ENCODE peak calls at places on chromosomes 5 and 9, in ten cellular contexts. D is NB4, C is endothelial cell of umbilical vein, B is A549, I is SK-N-SH, Z is WTC11, G is HCT116, S is K562, V is HepG2, N is GM12878. K is an unnamed sample.

GRCh38 chr5:110070836-110071235 is 381.1 kb downstream of the MAN2A1 start:
- DNase-seq in Z (no peak), D (no peak), G (no peak), I (no peak), N (no peak), B (no peak), S (no peak), V (no peak), C (no peak), K (no peak)

GRCh38 chr5:176317534-176318374 is 43.8 kb downstream of the KIAA1191 start:
- DNase-seq in S (no peak), I (no peak), D (no peak), N (no peak), B (no peak), V (no peak), C (no peak), G (no peak), Z (no peak), K (no peak)

GRCh38 chr5:88021141-88021540 is 247.5 kb downstream of the TMEM161B start:
- DNase-seq in I (no peak), D (peak), V (no peak), S (no peak), C (no peak), Z (no peak), N (no peak), G (no peak), B (no peak), K (no peak)

GRCh38 chr5:75656311-75657003 is 45.2 kb downstream of the ANKDD1B start:
- DNase-seq in D (no peak), B (no peak), Z (no peak), N (no peak), C (peak), G (no peak), I (no peak), S (no peak), V (no peak), K (no peak)

GRCh38 chr9:129501771-129502324 is 119.1 kb downstream of the C9orf50 start:
- DNase-seq in N (no peak), S (no peak), I (no peak), V (no peak), C (no peak), B (no peak), D (no peak), Z (no peak), G (no peak), K (no peak)

GRCh38 chr5:161544350-161544765 is 2.2 kb downstream of the GABRB2 start:
- DNase-seq in D (peak), S (peak), C (peak), N (no peak), V (peak), G (peak), I (peak), B (peak), Z (peak), K (no peak)

GRCh38 chr9:98998441-98999151 is 54.9 kb downstream of the COL15A1 start:
- DNase-seq in C (peak), V (peak), N (no peak), B (peak), I (peak), G (peak), S (peak), Z (peak), D (peak), K (peak)

GRCh38 chr9:134492281-134492691 is 149.3 kb upstream of the COL5A1 start:
- DNase-seq in G (no peak), Z (no peak), S (no peak), V (no peak), N (no peak), I (peak), C (no peak), B (no peak), D (no peak), K (no peak)

GRCh38 chr5:151001436-151001835 is 19.0 kb upstream of the GPX3 start:
- DNase-seq in Z (no peak), V (no peak), S (no peak), N (no peak), I (no peak), D (no peak), C (no peak), B (no peak), G (no peak), K (peak)

GRCh38 chr9:72718503-72718902 is 197.1 kb downstream of the TMC1 start:
- DNase-seq in S (peak), G (no peak), C (no peak), I (no peak), N (no peak), B (no peak), V (no peak), Z (no peak), D (no peak), K (peak)

GRCh38 chr9:37534901-37535300 is 41.3 kb downstream of the FBXO10 start:
- DNase-seq in S (no peak), Z (no peak), I (no peak), V (no peak), N (no peak), B (no peak), D (no peak), C (no peak), G (no peak), K (no peak)

GRCh38 chr9:37529111-37529510 is 43.4 kb downstream of the POLR1E start:
- DNase-seq in I (no peak), B (no peak), S (no peak), N (peak), V (no peak), D (no peak), G (no peak), Z (no peak), C (no peak), K (no peak)

GRCh38 chr9:37528652-37529072 is 42.9 kb downstream of the POLR1E start:
- DNase-seq in I (no peak), B (no peak), N (no peak), G (no peak), Z (no peak), V (no peak), C (no peak), S (no peak), D (no peak), K (no peak)

GRCh38 chr9:37534412-37534811 is 41.8 kb downstream of the FBXO10 start:
- DNase-seq in I (no peak), G (no peak), S (no peak), B (no peak), D (no peak), V (no peak), N (no peak), C (no peak), Z (no peak), K (no peak)

DNA sequence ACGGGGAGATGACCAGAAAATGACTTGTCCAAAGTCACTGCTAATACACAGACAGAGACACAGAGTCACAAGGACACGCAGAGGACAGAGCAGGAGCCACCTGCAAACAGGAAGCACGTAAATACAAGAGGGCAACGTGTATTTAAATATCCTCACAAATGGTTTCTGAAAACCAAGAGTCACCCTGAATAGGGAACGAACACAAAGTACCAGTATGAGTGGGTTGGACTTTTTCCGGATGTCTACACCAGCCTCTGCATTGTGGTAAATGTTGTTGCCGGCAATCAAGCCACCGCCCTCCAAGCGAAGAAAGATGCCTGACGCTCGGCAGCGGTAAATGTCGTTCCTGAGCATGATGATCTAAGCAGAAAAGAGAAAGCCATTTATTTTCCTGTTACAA is 44.5 kb downstream of the FBXO10 start:
- DNase-seq in S (no peak), C (no peak), N (peak), Z (no peak), I (no peak), G (no peak), D (no peak), B (no peak), V (no peak), K (no peak)
- TF ChIP-seq MAX in S (no peak), C (no peak), N (no peak), Z (no peak), I (no peak), G (no peak), D (no peak), B (no peak), V (no peak), K (no peak)

DNA sequence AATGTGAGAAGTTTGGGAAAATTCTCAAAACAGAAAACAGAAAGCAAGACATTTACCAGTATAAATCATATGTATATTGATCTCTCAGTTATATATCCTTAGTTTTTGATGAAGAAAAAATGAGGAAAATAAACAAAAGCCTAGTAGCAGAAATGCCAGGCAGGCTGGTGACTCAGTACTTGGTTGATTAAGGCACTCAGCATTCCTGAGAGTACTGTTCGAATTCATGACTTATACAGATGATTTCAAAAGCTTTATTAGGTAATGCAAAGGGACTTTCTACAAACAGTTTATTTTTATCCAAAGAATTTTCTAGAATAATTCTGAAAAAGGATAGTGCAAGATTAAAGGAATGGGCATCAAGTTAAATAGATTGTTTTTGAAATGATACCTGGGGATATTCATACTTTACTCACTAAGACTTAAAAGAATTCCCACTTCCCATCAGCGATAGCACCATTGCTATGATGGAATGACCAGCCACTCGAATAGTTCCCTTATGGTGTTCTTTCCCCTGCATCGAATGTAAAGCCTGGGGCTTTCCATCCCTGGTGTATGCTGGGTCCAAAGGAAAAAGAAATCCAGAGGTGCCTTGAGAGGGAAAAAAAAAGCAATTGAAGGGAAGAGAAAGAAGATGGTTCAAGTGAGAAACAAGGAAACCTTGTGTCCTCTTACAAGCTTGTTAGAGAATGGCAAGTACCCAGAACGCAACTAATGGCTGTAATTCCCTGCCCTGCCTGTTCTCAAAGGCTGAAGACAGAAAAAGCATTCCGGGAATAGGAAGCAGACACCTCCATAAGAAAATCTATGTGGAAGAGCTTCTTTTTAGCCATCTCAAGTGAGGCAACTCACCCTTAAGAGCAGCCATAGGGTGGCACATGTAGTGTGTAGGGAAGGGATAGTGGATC is 350.9 kb upstream of the DAB2 start:
- DNase-seq in Z (no peak), S (no peak), B (peak), D (no peak), G (no peak), V (no peak), C (peak), N (no peak), I (no peak), K (no peak)
- TF ChIP-seq MAX in Z (no peak), S (no peak), B (no peak), D (no peak), G (no peak), V (no peak), C (no peak), N (no peak), I (no peak), K (no peak)

DNA sequence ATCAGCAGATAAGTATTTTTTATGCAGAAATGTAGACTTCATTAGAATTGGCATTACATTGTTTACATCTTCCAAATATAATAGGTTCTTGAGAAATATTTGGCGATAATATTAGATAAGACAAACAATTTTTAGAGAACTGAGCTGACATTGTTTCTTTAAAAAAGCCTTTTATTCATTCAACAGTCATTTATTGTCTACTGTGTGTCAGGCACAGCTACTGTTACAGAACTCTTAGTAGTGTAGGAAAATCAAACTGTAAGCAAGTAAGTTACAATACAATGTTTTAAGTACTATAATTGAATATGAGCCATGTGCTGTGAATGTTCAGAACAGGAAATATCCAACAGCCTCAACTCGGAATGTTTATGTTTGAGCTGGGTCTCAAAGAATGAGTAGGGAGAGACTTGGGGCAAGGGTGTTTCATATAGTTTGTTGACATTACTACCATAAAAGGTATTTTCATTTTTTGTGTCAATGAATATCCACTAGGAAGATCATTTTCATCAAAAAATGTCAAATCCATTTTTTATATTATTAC is 114.0 kb downstream of the CDC42SE2 start:
- DNase-seq in C (peak), V (no peak), I (no peak), B (no peak), S (no peak), Z (no peak), G (no peak), D (no peak), N (no peak), K (no peak)
- TF ChIP-seq MAX in C (no peak), V (no peak), I (no peak), B (no peak), S (no peak), Z (no peak), G (no peak), D (no peak), N (no peak), K (no peak)

DNA sequence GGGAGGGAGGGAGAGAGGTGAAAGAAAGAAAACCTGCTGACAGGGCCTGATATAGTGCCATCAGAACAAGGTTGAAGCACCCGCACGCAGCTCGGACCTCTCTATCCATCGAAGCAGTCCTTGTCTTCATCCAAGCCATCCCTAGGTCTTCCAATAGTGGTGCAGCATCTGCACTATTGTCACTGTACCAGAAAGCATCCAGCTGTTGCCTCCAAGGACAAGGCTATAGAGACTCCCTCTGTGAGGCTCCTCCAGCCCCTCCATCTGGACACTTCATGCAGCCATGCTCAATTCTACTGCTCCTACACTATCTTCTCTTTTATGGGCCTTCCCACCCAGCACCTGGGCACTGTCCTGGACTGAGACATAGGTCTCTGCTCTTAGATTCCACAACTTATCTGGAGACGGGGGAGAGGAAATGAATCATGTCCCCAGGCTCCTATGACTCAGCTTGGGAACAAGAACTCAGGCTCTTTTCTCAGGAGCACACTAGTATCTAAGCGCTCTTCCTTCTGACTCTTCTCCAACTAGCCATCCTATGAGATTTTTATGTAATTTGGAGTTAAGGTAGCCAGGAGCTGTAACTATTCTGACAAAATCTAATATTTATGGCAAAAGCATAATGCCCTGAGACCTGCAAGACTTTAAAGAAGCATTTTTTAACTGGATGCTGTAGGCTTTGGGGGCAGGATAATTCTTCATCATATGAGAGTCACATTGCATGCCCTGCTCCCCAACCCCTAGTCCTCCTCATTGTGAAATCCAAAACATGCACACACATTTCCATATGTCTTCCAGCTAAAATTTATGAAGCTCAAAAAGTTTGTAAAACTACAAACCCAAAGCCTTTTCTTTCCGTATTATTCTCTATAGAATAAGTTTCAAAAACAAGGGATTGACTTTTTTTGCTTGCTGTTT is 446.8 kb downstream of the CCDC171 start:
- DNase-seq in Z (no peak), S (no peak), G (peak), B (peak), D (peak), I (peak), C (peak), N (no peak), V (no peak), K (no peak)
- TF ChIP-seq MAX in Z (no peak), S (no peak), G (no peak), B (peak), D (no peak), I (no peak), C (no peak), N (no peak), V (no peak), K (no peak)

GRCh38 chr5:59034498-59035186 is 451.8 kb downstream of the RAB3C start:
- DNase-seq in N (no peak), B (no peak), V (no peak), C (peak), D (peak), Z (no peak), S (peak), G (no peak), I (peak), K (no peak)
- TF ChIP-seq MAX in N (no peak), B (no peak), V (no peak), C (no peak), D (no peak), Z (no peak), S (no peak), G (no peak), I (no peak), K (no peak)

GRCh38 chr9:111414406-111414805 is 69.8 kb downstream of the ECPAS start:
- DNase-seq in D (no peak), I (no peak), B (no peak), S (no peak), Z (no peak), C (no peak), G (no peak), N (no peak), V (no peak), K (no peak)

GRCh38 chr9:111407813-111408212 is 76.4 kb downstream of the ECPAS start:
- DNase-seq in C (no peak), V (no peak), G (no peak), S (no peak), N (no peak), Z (no peak), D (no peak), I (no peak), B (no peak), K (no peak)

GRCh38 chr9:111413996-111414395 is 70.2 kb downstream of the ECPAS start:
- DNase-seq in G (no peak), I (no peak), S (no peak), V (no peak), C (no peak), B (no peak), D (no peak), Z (no peak), N (no peak), K (no peak)

GRCh38 chr9:111411266-111411665 is 72.9 kb downstream of the ECPAS start:
- DNase-seq in D (no peak), I (no peak), V (no peak), C (no peak), N (no peak), S (no peak), Z (no peak), B (no peak), G (no peak), K (no peak)

DNA sequence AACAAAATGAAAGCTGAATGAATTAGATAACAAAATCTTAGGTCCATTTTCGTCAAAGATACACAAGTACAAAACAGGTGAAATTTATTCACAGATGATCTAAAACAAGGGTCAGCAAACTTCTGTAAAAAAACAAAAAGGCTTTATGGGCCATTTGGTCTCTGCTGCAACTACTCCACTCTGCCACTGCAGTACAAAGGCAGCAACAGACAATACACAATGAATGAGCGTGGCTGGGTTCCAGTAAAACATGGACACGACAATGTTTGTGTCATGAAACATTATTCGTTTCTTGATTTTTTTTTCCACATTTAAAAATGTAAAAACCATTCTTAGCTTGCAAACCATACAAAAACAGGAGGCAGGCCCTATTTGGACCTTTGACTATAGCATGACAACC is 71.9 kb downstream of the ECPAS start:
- DNase-seq in B (no peak), N (no peak), G (no peak), C (no peak), Z (no peak), I (no peak), D (no peak), S (no peak), V (no peak), K (no peak)
- TF ChIP-seq MAX in B (no peak), N (no peak), G (no peak), C (no peak), Z (no peak), I (no peak), D (no peak), S (no peak), V (no peak), K (no peak)

GRCh38 chr9:15693701-15694100 is 140.9 kb downstream of the CCDC171 start:
- DNase-seq in C (no peak), G (no peak), I (no peak), N (no peak), B (no peak), S (no peak), Z (no peak), V (no peak), D (no peak), K (no peak)

GRCh38 chr9:15696979-15697378 is 144.1 kb downstream of the CCDC171 start:
- DNase-seq in G (no peak), C (no peak), S (no peak), D (no peak), N (no peak), B (no peak), I (no peak), V (no peak), Z (no peak), K (no peak)

GRCh38 chr9:15697459-15697858 is 144.6 kb downstream of the CCDC171 start:
- DNase-seq in S (peak), D (peak), I (no peak), V (no peak), C (peak), B (no peak), Z (no peak), N (no peak), G (no peak), K (no peak)
- TF ChIP-seq MAX in S (no peak), D (no peak), I (no peak), V (no peak), C (no peak), B (no peak), Z (no peak), N (no peak), G (no peak), K (no peak)

K was measured in H1.